ENCODE peak calls at places on chromosomes 4 and X, in four cellular contexts. X is left ventricle myocardium inferior, W is EH, O is ELR. T is an unnamed sample.

GRCh38 chr4:8274772-8275241 is 5.3 kb downstream of the HTRA3 start:
- DNase-seq in O (peak; percentile 77), W (peak; percentile 91), X (peak; percentile 90), T (peak; percentile 95)

GRCh38 chr4:83644677-83645639 is 109.0 kb downstream of the GPAT3 start:
- DNase-seq in O (peak; percentile 68), X (no peak), W (peak; percentile 62), T (peak; percentile 85)

GRCh38 chr4:141395246-141395830 is 174.6 kb downstream of the ZNF330 start:
- DNase-seq in O (no peak), W (no peak), X (no peak), T (peak; percentile 16)

GRCh38 chr4:99945718-99946345 is 586 bp downstream of the DNAJB14 start:
- DNase-seq in W (peak; percentile 42), O (peak; percentile 47), X (no peak), T (peak; percentile 43)

GRCh38 chrX:15814811-15815210 is 24.5 kb downstream of the ZRSR2 start:
- DNase-seq in W (no peak), O (no peak), X (no peak), T (no peak)

GRCh38 chr4:139869810-139870209 is 204.2 kb downstream of the MGST2 start:
- DNase-seq in W (no peak), X (no peak), O (no peak), T (no peak)

GRCh38 chr4:4922441-4922840 is 63.0 kb downstream of the MSX1 start:
- DNase-seq in X (no peak), W (no peak), O (no peak), T (no peak)

GRCh38 chr4:95193391-95194224 is 355.2 kb downstream of the UNC5C start:
- DNase-seq in X (no peak), W (no peak), O (no peak), T (peak; percentile 8)

GRCh38 chrX:109270580-109271484 is 211.1 kb downstream of the GUCY2F start:
- DNase-seq in X (no peak), W (no peak), O (peak; percentile 8), T (peak; percentile 12)

GRCh38 chrX:14899607-14900006 is 26.4 kb downstream of the MOSPD2 start:
- DNase-seq in O (peak; percentile 76), W (peak; percentile 71), X (no peak), T (peak; percentile 82)

GRCh38 chr4:173934933-173935620 is 348.4 kb downstream of the FBXO8 start:
- DNase-seq in W (no peak), X (no peak), O (no peak), T (peak; percentile 6)

GRCh38 chrX:105190252-105190853 is 30.1 kb downstream of the TEX13A start:
- DNase-seq in O (peak; percentile 17), X (no peak), W (peak; percentile 7), T (peak; percentile 46)

GRCh38 chr4:102787096-102787867 is 26.5 kb upstream of the MANBA start:
- DNase-seq in X (no peak), O (peak; percentile 63), W (peak; percentile 64), T (peak; percentile 84)

GRCh38 chrX:22650691-22651090 is 349.1 kb upstream of the DDX53 start:
- DNase-seq in W (no peak), O (no peak), X (peak; percentile 13), T (no peak)

GRCh38 chrX:98029861-98030260 is 1146.2 kb downstream of the RPA4 start:
- DNase-seq in O (no peak), W (no peak), X (no peak), T (no peak)

GRCh38 chr4:98828801-98829200 is 100.1 kb downstream of the EIF4E start:
- DNase-seq in W (peak; percentile 25), X (no peak), O (peak; percentile 35), T (peak; percentile 23)

GRCh38 chr4:52604215-52604614 is 54.9 kb downstream of the USP46 start:
- DNase-seq in W (no peak), X (peak; percentile 27), O (no peak), T (no peak)

GRCh38 chr4:100103671-100104070 is 86.6 kb downstream of the DDIT4L start:
- DNase-seq in X (no peak), O (no peak), W (no peak), T (no peak)

GRCh38 chrX:149074429-149074828 is 430.7 kb downstream of the IDS start:
- DNase-seq in X (peak; percentile 49), W (no peak), O (no peak), T (peak; percentile 82)

GRCh38 chr4:140743194-140743931 is 12.8 kb downstream of the TBC1D9 start:
- DNase-seq in W (peak; percentile 51), X (no peak), O (peak; percentile 57), T (peak; percentile 52)

GRCh38 chrX:21747523-21747922 is 10.4 kb downstream of the SMPX start:
- DNase-seq in X (no peak), W (no peak), O (no peak), T (no peak)

GRCh38 chrX:137031517-137032377 is 2.0 kb downstream of the GPR101 start:
- DNase-seq in O (peak; percentile 40), X (no peak), W (peak; percentile 60), T (peak; percentile 52)

GRCh38 chr4:170428929-170429328 is 339.2 kb upstream of the AADAT start:
- DNase-seq in W (no peak), O (no peak), X (no peak), T (no peak)

GRCh38 chr4:138297743-138298405 is 55.7 kb upstream of the SLC7A11 start:
- DNase-seq in O (peak; percentile 60), X (no peak), W (peak; percentile 67), T (no peak)

GRCh38 chr4:176981551-176981950 is 188.8 kb upstream of the VEGFC start:
- DNase-seq in W (peak; percentile 45), O (peak; percentile 13), X (no peak), T (peak; percentile 89)

GRCh38 chrX:20789103-20789502 is 522.4 kb upstream of the RPS6KA3 start:
- DNase-seq in W (no peak), O (no peak), X (no peak), T (no peak)

GRCh38 chrX:96707829-96708228 is 23.2 kb downstream of the DIAPH2 start:
- DNase-seq in O (no peak), W (peak; percentile 21), X (no peak), T (no peak)

GRCh38 chrX:24146283-24146865 is 3.2 kb upstream of the ZFX start:
- DNase-seq in W (peak; percentile 57), X (no peak), O (peak; percentile 42), T (peak; percentile 39)

GRCh38 chr4:4888695-4889094 is 29.2 kb downstream of the MSX1 start:
- DNase-seq in O (no peak), X (no peak), W (no peak), T (no peak)

GRCh38 chr4:169993531-169993930 is 32.7 kb downstream of the MFAP3L start:
- DNase-seq in X (no peak), O (no peak), W (no peak), T (no peak)

T was measured in choroid plexus epithelial cell.